ENCODE peak calls at places on chromosome 10, in seven cellular contexts. M, H, N, E, V, R and A are unnamed samples. For H3K9me3, the result is how much of the 10 kb centered on the place peaks cover.

GRCh38 chr10:49539320-49539885 is 482 bp upstream of the ERCC6 start:
- DNase-seq in M (no peak), H (peak), N (peak), E (peak), V (peak), R (no peak), A (peak)

GRCh38 chr10:96395931-96396877 is 37.4 kb upstream of the OPALIN start:
- DNase-seq in M (peak), H (peak), N (peak), E (peak), V (peak), R (peak), A (peak)

GRCh38 chr10:4242561-4243035 is 457.6 kb upstream of the KLF6 start:
- DNase-seq in M (peak), H (peak), N (peak), E (no peak), V (no peak), R (peak), A (peak)

GRCh38 chr10:29392376-29393021 is 103.6 kb downstream of the LYZL1 start:
- DNase-seq in M (no peak), H (peak), N (peak), E (peak), V (no peak), R (peak), A (peak)

GRCh38 chr10:67959839-67960476 is 75.5 kb downstream of the SIRT1 start:
- DNase-seq in M (no peak), H (no peak), N (no peak), E (no peak), V (no peak), R (no peak), A (no peak)

GRCh38 chr10:62244785-62245595 is 23.7 kb downstream of the RTKN2 start:
- DNase-seq in M (no peak), H (peak), N (peak), E (peak), V (no peak), R (peak), A (peak)

GRCh38 chr10:111972109-111972508 is 211.5 kb downstream of the GPAM start:
- DNase-seq in M (no peak), H (no peak), N (no peak), E (no peak), V (no peak), R (no peak), A (peak)

GRCh38 chr10:57247271-57247670 is 886.2 kb upstream of the ZWINT start:
- DNase-seq in M (no peak), H (no peak), N (no peak), E (no peak), V (no peak), R (no peak), A (no peak)

GRCh38 chr10:125158528-125159485 is 1.6 kb downstream of the CTBP2 start:
- DNase-seq in M (no peak), H (peak), N (peak), E (no peak), V (peak), R (peak), A (peak)

GRCh38 chr10:32371101-32371500 is 24.1 kb upstream of the EPC1 start:
- DNase-seq in M (no peak), H (peak), N (no peak), E (no peak), V (no peak), R (no peak), A (no peak)

GRCh38 chr10:32366588-32366987 is 19.6 kb upstream of the EPC1 start:
- DNase-seq in M (no peak), H (no peak), N (no peak), E (no peak), V (no peak), R (no peak), A (no peak)

GRCh38 chr10:32372000-32372875 is 25.3 kb upstream of the EPC1 start:
- DNase-seq in M (no peak), H (no peak), N (no peak), E (no peak), V (no peak), R (no peak), A (peak)

GRCh38 chr10:32366111-32366510 is 19.2 kb upstream of the EPC1 start:
- DNase-seq in M (no peak), H (no peak), N (no peak), E (no peak), V (no peak), R (no peak), A (no peak)

DNA sequence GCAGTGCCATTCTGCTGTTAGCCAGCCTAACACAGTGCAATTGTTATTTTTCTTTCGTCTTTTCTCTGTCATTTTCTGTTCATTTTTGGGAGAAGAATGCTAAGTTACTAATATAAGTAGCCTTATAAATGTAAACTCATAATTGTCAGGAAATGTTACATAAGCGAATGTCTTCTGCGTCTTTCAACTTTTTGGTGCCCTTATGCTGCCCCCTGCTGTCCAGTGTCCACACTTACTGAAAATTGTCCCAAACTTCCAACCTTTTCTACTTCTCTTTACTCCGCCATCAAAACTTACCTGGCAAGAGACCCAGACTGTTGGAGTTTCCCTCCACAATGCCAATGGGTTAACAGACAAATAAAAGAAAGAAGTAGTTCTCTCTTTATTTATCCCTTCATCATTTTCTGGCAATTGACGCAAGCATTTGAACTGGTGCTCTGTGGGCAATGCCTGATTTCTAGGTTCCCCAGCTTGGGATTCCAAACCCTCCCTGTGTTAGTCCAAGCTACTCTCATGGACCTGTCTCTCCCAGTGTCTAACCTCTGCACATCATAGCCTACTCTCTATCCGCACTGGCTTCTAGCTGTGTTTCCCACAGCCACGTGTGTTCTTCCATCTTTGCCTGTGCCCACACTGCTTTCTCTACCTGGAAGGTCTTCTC is 21.0 kb upstream of the EPC1 start:
- DNase-seq in M (peak), H (peak), N (peak), E (peak), V (no peak), R (peak), A (peak)
- H3K27ac ChIP-seq in M (no peak), H (peak), N (no peak), E (peak), V (peak), R (no peak), A (no peak)

GRCh38 chr10:113175756-113176651 is 226.0 kb downstream of the TCF7L2 start:
- DNase-seq in M (no peak), H (peak), N (no peak), E (no peak), V (no peak), R (no peak), A (no peak)

GRCh38 chr10:113178771-113179170 is 228.7 kb downstream of the TCF7L2 start:
- DNase-seq in M (no peak), H (no peak), N (no peak), E (no peak), V (no peak), R (no peak), A (no peak)

GRCh38 chr10:113177936-113178335 is 227.9 kb downstream of the TCF7L2 start:
- DNase-seq in M (no peak), H (no peak), N (no peak), E (no peak), V (no peak), R (no peak), A (no peak)

GRCh38 chr10:113176652-113177155 is 226.7 kb downstream of the TCF7L2 start:
- DNase-seq in M (no peak), H (no peak), N (no peak), E (no peak), V (no peak), R (no peak), A (no peak)

GRCh38 chr10:113177163-113177935 is 227.3 kb downstream of the TCF7L2 start:
- DNase-seq in M (no peak), H (peak), N (no peak), E (no peak), V (no peak), R (no peak), A (no peak)
- H3K9me3 ChIP-seq in M (under half), H (under half), N (under half), E (under half), V (under half), R (under half), A (under half)

GRCh38 chr10:17645591-17646345 is 1.8 kb downstream of the STAM start:
- DNase-seq in M (no peak), H (no peak), N (no peak), E (no peak), V (no peak), R (no peak), A (peak)
- H3K27ac ChIP-seq in M (no peak), H (no peak), N (no peak), E (no peak), V (peak), R (no peak), A (peak)

DNA sequence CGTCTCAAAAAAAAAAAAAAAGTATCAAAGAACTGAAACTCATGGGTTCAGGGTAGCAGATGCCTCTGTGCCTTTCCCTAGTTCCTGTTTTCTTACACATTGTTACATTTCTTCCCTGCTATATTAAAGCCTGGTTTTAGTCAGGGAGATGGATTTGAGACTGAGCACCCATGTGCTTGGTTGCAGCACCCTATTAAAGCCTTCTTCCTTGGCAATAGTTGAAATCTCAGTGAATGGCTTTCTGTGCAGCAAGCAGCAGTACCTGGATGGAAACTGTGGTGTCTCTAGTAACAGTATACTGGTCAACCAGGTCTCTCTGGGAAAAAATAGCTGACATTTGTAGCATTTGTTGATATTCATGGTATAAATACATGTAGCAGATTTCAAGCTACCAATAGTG is 331.1 kb downstream of the ANKRD30A start:
- DNase-seq in M (no peak), H (no peak), N (no peak), E (no peak), V (no peak), R (no peak), A (no peak)
- H3K9me3 ChIP-seq in M (under half), H (under half), N (under half), E (under half), V (under half), R (under half), A (under half)